ENCODE peak calls at places on chromosome 12, in six cellular contexts. G is HepG2, D is GM12878, R is SK-N-SH, U is K562, B is HCT116. J is an unnamed sample.

GRCh38 chr12:120504587-120504986 is 8.7 kb downstream of the DYNLL1 start:
- DNase-seq in G (no peak), D (no peak), R (no peak), U (no peak), B (no peak), J (no peak)

GRCh38 chr12:105507311-105508035 is 177.0 kb downstream of the C12orf75 start:
- DNase-seq in G (no peak), D (no peak), R (no peak), U (no peak), B (no peak), J (no peak)

GRCh38 chr12:127600211-127600610 is 666.8 kb upstream of the TMEM132C start:
- DNase-seq in G (no peak), D (no peak), R (no peak), U (no peak), B (no peak), J (no peak)

GRCh38 chr12:18217981-18218380 is 43.3 kb upstream of the PIK3C2G start:
- DNase-seq in G (no peak), D (no peak), R (no peak), U (no peak), B (no peak), J (no peak)

GRCh38 chr12:75481013-75481705 is 604 bp downstream of the GLIPR1 start:
- DNase-seq in G (no peak), D (no peak), R (no peak), U (no peak), B (no peak), J (no peak)

GRCh38 chr12:15155271-15155670 is 65.9 kb downstream of the RERG start:
- DNase-seq in G (no peak), D (no peak), R (no peak), U (no peak), B (no peak), J (no peak)

GRCh38 chr12:104737682-104738370 is 220.3 kb downstream of the SLC41A2 start:
- DNase-seq in G (no peak), D (no peak), R (no peak), U (no peak), B (no peak), J (no peak)

GRCh38 chr12:71475280-71475679 is 35.7 kb downstream of the LGR5 start:
- DNase-seq in G (no peak), D (no peak), R (no peak), U (no peak), B (no peak), J (no peak)

GRCh38 chr12:47397664-47398281 is 308.1 kb downstream of the RPAP3 start:
- DNase-seq in G (peak), D (no peak), R (no peak), U (peak), B (peak), J (no peak)

GRCh38 chr12:123143753-123144461 is 7.0 kb downstream of the PITPNM2 start:
- DNase-seq in G (no peak), D (no peak), R (no peak), U (no peak), B (no peak), J (no peak)

GRCh38 chr12:13197526-13198141 is 1.1 kb downstream of the EMP1 start:
- DNase-seq in G (no peak), D (no peak), R (no peak), U (no peak), B (no peak), J (no peak)

GRCh38 chr12:129868566-129868965 is 35.3 kb downstream of the TMEM132D start:
- DNase-seq in G (no peak), D (no peak), R (no peak), U (peak), B (no peak), J (no peak)

GRCh38 chr12:71748081-71748850 is 6.4 kb upstream of the RAB21 start:
- DNase-seq in G (no peak), D (no peak), R (no peak), U (no peak), B (no peak), J (no peak)

GRCh38 chr12:104596876-104597833 is 140.4 kb downstream of the CHST11 start:
- DNase-seq in G (no peak), D (no peak), R (no peak), U (no peak), B (no peak), J (no peak)

GRCh38 chr12:65651060-65651459 is 173.2 kb upstream of the HMGA2 start:
- DNase-seq in G (no peak), D (no peak), R (no peak), U (no peak), B (no peak), J (no peak)

GRCh38 chr12:132084681-132085635 is 59.2 kb downstream of the DDX51 start:
- DNase-seq in G (peak), D (no peak), R (peak), U (peak), B (no peak), J (no peak)

GRCh38 chr12:49233842-49234526 is 30.9 kb upstream of the TUBA1C start:
- DNase-seq in G (no peak), D (peak), R (no peak), U (peak), B (no peak), J (no peak)

GRCh38 chr12:95633049-95633545 is 81.8 kb upstream of the USP44 start:
- DNase-seq in G (peak), D (no peak), R (no peak), U (no peak), B (peak), J (no peak)

GRCh38 chr12:110355080-110355479 is 48.4 kb downstream of the ANAPC7 start:
- DNase-seq in G (peak), D (no peak), R (peak), U (peak), B (peak), J (peak)

GRCh38 chr12:68749443-68749842 is 3.5 kb downstream of the SLC35E3 start:
- DNase-seq in G (no peak), D (no peak), R (no peak), U (no peak), B (no peak), J (no peak)

GRCh38 chr12:62530596-62530995 is 64.0 kb downstream of the MON2 start:
- DNase-seq in G (no peak), D (no peak), R (no peak), U (no peak), B (no peak), J (no peak)

GRCh38 chr12:111355181-111355925 is 13.5 kb downstream of the PHETA1 start:
- DNase-seq in G (no peak), D (no peak), R (no peak), U (no peak), B (no peak), J (no peak)

GRCh38 chr12:99768758-99769157 is 121.2 kb downstream of the GARIN6 start:
- DNase-seq in G (no peak), D (no peak), R (no peak), U (no peak), B (no peak), J (no peak)

GRCh38 chr12:80316141-80316700 is 127.8 kb upstream of the PTPRQ start:
- DNase-seq in G (no peak), D (no peak), R (no peak), U (no peak), B (no peak), J (no peak)

GRCh38 chr12:55515696-55516095 is 23.5 kb downstream of the OR6C68 start:
- DNase-seq in G (peak), D (no peak), R (no peak), U (no peak), B (no peak), J (no peak)

GRCh38 chr12:69639400-69640016 is 28.8 kb upstream of the LRRC10 start:
- DNase-seq in G (peak), D (peak), R (peak), U (peak), B (peak), J (peak)

GRCh38 chr12:84508325-84508861 is 404.2 kb downstream of the SLC6A15 start:
- DNase-seq in G (peak), D (no peak), R (peak), U (no peak), B (peak), J (no peak)

GRCh38 chr12:70829070-70829469 is 91.5 kb downstream of the PTPRR start:
- DNase-seq in G (no peak), D (no peak), R (no peak), U (no peak), B (no peak), J (no peak)

GRCh38 chr12:58914457-58914856 is 5.8 kb downstream of the LRIG3 start:
- DNase-seq in G (no peak), D (no peak), R (no peak), U (no peak), B (no peak), J (no peak)

GRCh38 chr12:110677206-110677911 is 11.6 kb downstream of the HVCN1 start:
- DNase-seq in G (no peak), D (peak), R (no peak), U (no peak), B (no peak), J (no peak)

GRCh38 chr12:77625441-77625840 is 205.3 kb upstream of the NAV3 start:
- DNase-seq in G (no peak), D (no peak), R (no peak), U (no peak), B (no peak), J (peak)

GRCh38 chr12:2691001-2691339 is 103.8 kb upstream of the FKBP4 start:
- DNase-seq in G (no peak), D (no peak), R (no peak), U (no peak), B (no peak), J (no peak)
- TF ChIP-seq REST in G (no peak), D (no peak), R (no peak), U (no peak), B (no peak), J (no peak)

GRCh38 chr12:5440973-5441372 is 9.1 kb downstream of the NTF3 start:
- DNase-seq in G (no peak), D (no peak), R (no peak), U (no peak), B (no peak), J (no peak)
- TF ChIP-seq REST in G (no peak), D (no peak), R (no peak), U (no peak), B (no peak), J (no peak)

DNA sequence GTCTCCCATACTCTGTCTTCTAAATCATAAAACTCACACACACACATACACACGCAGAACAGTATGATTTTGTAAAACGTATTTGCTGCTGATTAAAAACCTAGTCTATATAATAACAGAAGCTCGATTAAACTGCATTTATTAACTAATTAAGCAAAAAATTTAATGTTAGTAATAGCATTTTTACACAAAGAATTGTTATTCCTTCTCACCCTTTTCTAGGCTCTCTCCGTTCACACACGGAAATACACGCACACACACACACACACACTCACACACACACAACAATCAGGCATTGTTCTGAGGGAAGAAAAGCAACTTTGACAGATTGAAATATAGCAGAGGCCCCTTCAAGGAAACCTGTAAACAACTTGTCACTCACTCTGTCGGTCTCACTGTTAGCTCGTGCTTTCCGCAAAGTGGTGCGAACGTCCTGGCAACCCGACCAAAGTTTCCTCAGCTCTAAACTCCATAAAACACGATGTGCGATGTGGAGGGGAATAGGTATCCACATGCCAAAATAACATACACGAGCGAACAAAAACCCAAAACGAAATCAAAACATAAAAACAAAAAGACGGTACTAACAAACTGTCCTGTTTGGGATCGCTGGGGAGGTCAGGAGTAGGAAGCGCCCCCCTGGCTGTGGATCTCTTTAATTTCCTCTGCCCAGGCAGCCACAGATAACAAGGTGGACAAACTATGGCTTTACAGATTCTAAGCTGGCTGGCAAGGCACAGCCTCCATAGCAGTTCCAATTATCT is 723 bp upstream of the SOX5 start:
- DNase-seq in G (peak), D (no peak), R (peak), U (peak), B (no peak), J (no peak)
- TF ChIP-seq REST in G (no peak), D (no peak), R (no peak), U (no peak), B (no peak), J (no peak)

GRCh38 chr12:1606021-1606622 is 11.7 kb upstream of the FBXL14 start:
- DNase-seq in G (peak), D (peak), R (peak), U (peak), B (peak), J (peak)
- TF ChIP-seq REST in G (peak), D (no peak), R (no peak), U (no peak), B (no peak), J (no peak)

GRCh38 chr12:108884116-108885012 is 4.5 kb downstream of the DAO start:
- DNase-seq in G (peak), D (no peak), R (peak), U (peak), B (peak), J (peak)
- TF ChIP-seq REST in G (no peak), D (no peak), R (no peak), U (no peak), B (no peak), J (no peak)

GRCh38 chr12:116595672-116596071 is 36.5 kb downstream of the MAP1LC3B2 start:
- DNase-seq in G (no peak), D (no peak), R (no peak), U (no peak), B (no peak), J (no peak)
- TF ChIP-seq REST in G (no peak), D (no peak), R (no peak), U (no peak), B (no peak), J (no peak)

DNA sequence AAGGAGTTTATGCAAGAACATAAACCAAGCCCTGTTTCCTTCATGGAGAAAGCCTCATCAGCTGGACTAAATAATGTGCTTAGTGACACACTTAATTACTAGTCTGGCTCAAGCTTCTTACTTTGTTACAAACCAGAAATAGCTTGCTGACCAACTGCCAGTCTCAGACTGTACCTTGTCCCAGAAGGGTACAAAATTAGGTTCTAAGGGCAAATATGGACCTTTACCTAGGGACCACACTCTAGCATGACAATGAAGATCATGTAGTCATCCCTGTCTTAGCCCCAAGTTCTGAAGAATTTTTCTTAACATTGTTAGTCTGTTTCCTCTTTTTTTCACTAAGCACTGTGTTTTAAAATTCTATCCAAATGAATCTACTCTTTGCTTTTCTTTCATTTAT is 2.2 kb downstream of the AMN1 start:
- DNase-seq in G (no peak), D (no peak), R (no peak), U (no peak), B (no peak), J (no peak)
- TF ChIP-seq REST in G (no peak), D (no peak), R (no peak), U (no peak), B (no peak), J (no peak)

DNA sequence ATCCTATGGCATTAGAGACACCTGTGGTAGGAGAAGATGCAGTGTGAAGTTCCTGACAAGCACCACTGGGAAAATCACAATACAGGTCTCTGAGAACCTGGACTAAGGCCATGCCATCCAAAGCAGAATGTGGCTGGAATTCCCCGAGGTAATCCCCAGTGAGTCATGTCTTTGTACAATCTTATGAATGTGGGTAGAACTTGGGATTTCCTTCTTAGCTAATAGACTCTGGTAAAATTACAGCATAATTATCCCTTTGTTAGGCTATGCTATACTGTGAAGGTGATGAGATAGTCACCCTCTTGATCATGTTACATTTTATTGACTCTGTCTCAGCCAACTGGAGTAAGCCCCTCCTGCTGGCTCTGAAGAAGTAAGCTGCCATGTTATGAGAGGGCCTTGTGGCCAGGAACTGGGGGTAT is 224.3 kb upstream of the DCN start:
- DNase-seq in G (no peak), D (peak), R (no peak), U (no peak), B (peak), J (no peak)
- TF ChIP-seq REST in G (no peak), D (no peak), R (no peak), U (no peak), B (no peak), J (no peak)

GRCh38 chr12:124196236-124196635 is 98.7 kb upstream of the RFLNA start:
- DNase-seq in G (no peak), D (no peak), R (no peak), U (no peak), B (no peak), J (no peak)
- TF ChIP-seq REST in G (no peak), D (no peak), R (no peak), U (no peak), B (no peak), J (no peak)